ENCODE peak calls at places on chromosomes 16 and 17, in nine cellular contexts. V is NCI-H345, G is amniotic epithelial cell, Z is GM12891, U is NCI-H1436, Y is stomach, R is epithelial cell of esophagus, I is AG09309, S is NCI-H146. C is an unnamed sample.

GRCh38 chr16:77214411-77215138 is 15.4 kb downstream of the SYCE1L start:
- DNase-seq in V (no peak), G (no peak), Z (no peak), U (no peak), Y (no peak), R (no peak), I (no peak), S (no peak), C (no peak)

GRCh38 chr16:117381-118365 is 20.8 kb downstream of the NPRL3 start:
- DNase-seq in V (peak), G (peak), Z (peak), U (peak), Y (peak), R (peak), I (no peak), S (peak), C (peak)

GRCh38 chr17:31320791-31321190 is 631 bp downstream of the EVI2A start:
- DNase-seq in V (no peak), G (peak), Z (no peak), U (no peak), Y (no peak), R (no peak), I (no peak), S (no peak), C (no peak)

GRCh38 chr16:81905277-81905676 is 106.0 kb downstream of the SDR42E1 start:
- DNase-seq in V (no peak), G (no peak), Z (no peak), U (no peak), Y (no peak), R (no peak), I (no peak), S (peak), C (no peak)

GRCh38 chr16:16774389-16774788 is 395.4 kb downstream of the NPIPA7 start:
- DNase-seq in V (no peak), G (no peak), Z (no peak), U (no peak), Y (no peak), R (no peak), I (no peak), S (no peak), C (no peak)

GRCh38 chr16:65658339-65659275 is 536.7 kb upstream of the CDH11 start:
- DNase-seq in V (peak), G (peak), Z (no peak), U (no peak), Y (no peak), R (peak), I (peak), S (no peak), C (no peak)

GRCh38 chr17:61496174-61496956 is 44.1 kb downstream of the TBX4 start:
- DNase-seq in V (no peak), G (no peak), Z (no peak), U (no peak), Y (no peak), R (no peak), I (no peak), S (no peak), C (no peak)

GRCh38 chr16:11474617-11475291 is 112.0 kb downstream of the LITAF start:
- DNase-seq in V (no peak), G (no peak), Z (no peak), U (no peak), Y (peak), R (peak), I (no peak), S (peak), C (peak)

GRCh38 chr16:1659071-1659470 is 19.0 kb upstream of the JPT2 start:
- DNase-seq in V (no peak), G (no peak), Z (no peak), U (no peak), Y (no peak), R (no peak), I (no peak), S (no peak), C (no peak)

GRCh38 chr16:23452572-23453337 is at the start of gene COG7:
- DNase-seq in V (peak), G (peak), Z (peak), U (peak), Y (peak), R (peak), I (no peak), S (peak), C (peak)

GRCh38 chr16:80274576-80275191 is 266.1 kb upstream of the DYNLRB2 start:
- DNase-seq in V (no peak), G (peak), Z (no peak), U (no peak), Y (no peak), R (peak), I (peak), S (no peak), C (no peak)

GRCh38 chr16:47858333-47859067 is 297.3 kb downstream of the ABCC12 start:
- DNase-seq in V (peak), G (no peak), Z (no peak), U (no peak), Y (no peak), R (peak), I (no peak), S (no peak), C (no peak)

GRCh38 chr17:82876602-82877391 is 37.0 kb upstream of the ZNF750 start:
- DNase-seq in V (peak), G (peak), Z (no peak), U (no peak), Y (peak), R (peak), I (peak), S (no peak), C (no peak)